ENCODE peak calls at places on chromosomes 16 and 17, in nine cellular contexts. P is psoas muscle; B is naive thymus-derived CD4-positive, alpha-beta T cell; W is heart left ventricle; F is colonic mucosa; N is heart right ventricle; Z is stomach; T is cardiac muscle cell; E is tibial artery. D is an unnamed sample.

GRCh38 chr16:67897231-67897630 is 4.2 kb downstream of the PSKH1 start:
- DNase-seq in P (no peak), B (no peak), W (no peak), F (no peak), N (peak; percentile 42), Z (no peak), T (peak; percentile 51), E (peak; percentile 83), D (no peak)

GRCh38 chr17:8563981-8564602 is 66.4 kb downstream of the MYH10 start:
- DNase-seq in P (no peak), B (no peak), W (no peak), F (no peak), N (no peak), Z (no peak), T (no peak), E (no peak), D (no peak)

GRCh38 chr16:17224859-17225258 is 245.9 kb downstream of the XYLT1 start:
- DNase-seq in P (peak; percentile 49), B (no peak), W (peak; percentile 63), F (peak; percentile 50), N (peak; percentile 60), Z (peak; percentile 36), T (peak; percentile 75), E (peak; percentile 90), D (no peak)

GRCh38 chr17:50356892-50357510 is 11.1 kb downstream of the XYLT2 start:
- DNase-seq in P (no peak), B (no peak), W (no peak), F (no peak), N (no peak), Z (peak; percentile 15), T (no peak), E (peak; percentile 51), D (no peak)

GRCh38 chr16:49652441-49653175 is 203.3 kb downstream of the ZNF423 start:
- DNase-seq in P (peak; percentile 69), B (no peak), W (peak; percentile 74), F (peak; percentile 26), N (peak; percentile 40), Z (no peak), T (peak; percentile 84), E (peak; percentile 79), D (no peak)

GRCh38 chr17:68441064-68441770 is 16.1 kb downstream of the WIPI1 start:
- DNase-seq in P (no peak), B (no peak), W (no peak), F (no peak), N (no peak), Z (no peak), T (peak; percentile 62), E (peak; percentile 40), D (no peak)

GRCh38 chr17:9240659-9241370 is 219.5 kb downstream of the NTN1 start:
- DNase-seq in P (peak; percentile 73), B (no peak), W (peak; percentile 90), F (peak; percentile 84), N (peak; percentile 95), Z (peak; percentile 47), T (peak; percentile 68), E (peak; percentile 96), D (no peak)

GRCh38 chr16:80197790-80198201 is 343.0 kb upstream of the DYNLRB2 start:
- DNase-seq in P (no peak), B (no peak), W (no peak), F (no peak), N (no peak), Z (no peak), T (peak; percentile 71), E (no peak), D (peak; percentile 37)

GRCh38 chr17:53141280-53141679 is 681.4 kb upstream of the KIF2B start:
- DNase-seq in P (no peak), B (no peak), W (no peak), F (no peak), N (no peak), Z (no peak), T (no peak), E (no peak), D (no peak)

GRCh38 chr16:82938108-82938507 is 311.3 kb downstream of the CDH13 start:
- DNase-seq in P (no peak), B (no peak), W (no peak), F (no peak), N (no peak), Z (no peak), T (no peak), E (no peak), D (no peak)

GRCh38 chr17:21058098-21058893 is 15.5 kb upstream of the USP22 start:
- DNase-seq in P (no peak), B (no peak), W (no peak), F (no peak), N (no peak), Z (no peak), T (peak; percentile 68), E (no peak), D (peak; percentile 56)

GRCh38 chr16:46555981-46556380 is 65.2 kb downstream of the SHCBP1 start:
- DNase-seq in P (no peak), B (no peak), W (no peak), F (no peak), N (no peak), Z (no peak), T (no peak), E (no peak), D (peak; percentile 44)

GRCh38 chr16:80038566-80038965 is 438.0 kb upstream of the MAF start:
- DNase-seq in P (no peak), B (no peak), W (no peak), F (no peak), N (no peak), Z (no peak), T (no peak), E (no peak), D (no peak)

GRCh38 chr16:66459878-66460277 is 32.8 kb downstream of the BEAN1 start:
- DNase-seq in P (no peak), B (no peak), W (no peak), F (no peak), N (no peak), Z (no peak), T (no peak), E (no peak), D (no peak)

GRCh38 chr17:38663125-38663751 is 11.5 kb downstream of the EPOP start:
- DNase-seq in P (peak; percentile 41), B (no peak), W (peak; percentile 63), F (peak; percentile 70), N (peak; percentile 44), Z (peak; percentile 76), T (peak; percentile 52), E (no peak), D (peak; percentile 73)

GRCh38 chr17:74623693-74624093 is at the start of gene CD300E:
- DNase-seq in P (no peak), B (no peak), W (no peak), F (no peak), N (no peak), Z (no peak), T (no peak), E (no peak), D (no peak)

GRCh38 chr16:3188675-3188924 is 596 bp downstream of the OR1F1 start:
- DNase-seq in P (no peak), B (no peak), W (no peak), F (no peak), N (no peak), Z (no peak), T (no peak), E (no peak), D (no peak)

GRCh38 chr17:75277664-75278071 is 6.6 kb upstream of the MIF4GD start:
- DNase-seq in P (no peak), B (no peak), W (no peak), F (no peak), N (no peak), Z (no peak), T (no peak), E (no peak), D (peak; percentile 34)

GRCh38 chr16:89256651-89257254 is 39.2 kb downstream of the ZNF778 start:
- DNase-seq in P (peak; percentile 78), B (peak; percentile 69), W (peak; percentile 66), F (peak; percentile 60), N (no peak), Z (peak; percentile 73), T (peak; percentile 32), E (no peak), D (peak; percentile 81)

GRCh38 chr16:46801428-46802049 is 29.4 kb downstream of the C16orf87 start:
- DNase-seq in P (no peak), B (no peak), W (no peak), F (no peak), N (no peak), Z (no peak), T (peak; percentile 42), E (no peak), D (peak; percentile 57)

GRCh38 chr16:57012353-57012752 is 23.0 kb downstream of the NLRC5 start:
- DNase-seq in P (no peak), B (no peak), W (no peak), F (no peak), N (no peak), Z (no peak), T (no peak), E (no peak), D (no peak)
- H3K4me1 ChIP-seq in P (no peaks in the 10 kb centered on the region), B (peaks cover 84% of the 10 kb centered on the region), W (peaks cover 7% of the 10 kb centered on the region), F (peaks cover 4% of the 10 kb centered on the region), N (peaks cover 4% of the 10 kb centered on the region), Z (no peaks in the 10 kb centered on the region), T (no peaks in the 10 kb centered on the region), E (no peaks in the 10 kb centered on the region), D (no peaks in the 10 kb centered on the region)

DNA sequence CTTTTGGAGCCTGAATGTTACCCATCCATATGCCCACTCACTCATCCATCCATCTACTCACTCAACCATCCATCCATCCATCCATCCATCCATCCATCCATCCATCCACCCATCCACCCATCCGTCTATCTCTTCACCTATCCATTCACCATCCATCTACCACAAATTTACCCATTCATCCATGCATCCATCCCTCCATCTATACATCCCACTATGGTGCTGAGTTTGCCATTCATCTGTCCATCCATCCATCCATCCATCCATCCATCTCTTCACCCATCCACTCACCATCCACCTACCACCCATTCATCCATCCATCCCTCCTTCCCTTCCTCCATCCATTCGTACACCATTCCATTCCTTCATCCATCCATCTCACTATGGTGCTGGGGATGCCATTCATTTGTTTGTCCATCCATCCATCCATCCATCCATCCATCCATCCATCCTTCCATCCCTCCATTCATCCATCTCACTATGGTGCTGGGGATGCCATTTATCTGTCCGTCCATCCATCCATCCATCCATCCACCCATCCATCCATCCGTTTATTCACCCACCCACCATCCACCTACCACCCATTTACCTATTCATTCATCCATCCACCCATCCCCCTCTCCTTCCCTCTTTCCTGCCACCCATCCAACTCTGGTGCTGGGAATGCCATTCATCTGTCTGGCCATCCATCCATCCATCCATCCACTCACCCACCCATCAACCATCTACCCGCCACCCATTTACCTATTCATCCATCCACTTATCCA is 39.7 kb downstream of the RGS9 start:
- DNase-seq in P (no peak), B (no peak), W (no peak), F (no peak), N (no peak), Z (no peak), T (no peak), E (no peak), D (no peak)
- H3K4me1 ChIP-seq in P (no peaks in the 10 kb centered on the region), B (peaks cover 13% of the 10 kb centered on the region), W (peaks cover 4% of the 10 kb centered on the region), F (no peaks in the 10 kb centered on the region), N (no peaks in the 10 kb centered on the region), Z (no peaks in the 10 kb centered on the region), T (peaks cover 8% of the 10 kb centered on the region), E (no peaks in the 10 kb centered on the region), D (peaks cover 16% of the 10 kb centered on the region)

GRCh38 chr16:57630402-57630787 is 2.0 kb downstream of the ADGRG1 start:
- DNase-seq in P (no peak), B (no peak), W (no peak), F (no peak), N (no peak), Z (no peak), T (no peak), E (no peak), D (no peak)
- H3K4me1 ChIP-seq in P (peaks cover 6% of the 10 kb centered on the region), B (no peaks in the 10 kb centered on the region), W (peaks cover 43% of the 10 kb centered on the region), F (peaks cover 7% of the 10 kb centered on the region), N (peaks cover 44% of the 10 kb centered on the region), Z (peaks cover 96% of the 10 kb centered on the region), T (peaks cover 5% of the 10 kb centered on the region), E (peaks cover 31% of the 10 kb centered on the region), D (peaks cover 68% of the 10 kb centered on the region)

GRCh38 chr16:11395008-11395948 is 50.0 kb downstream of the RMI2 start:
- DNase-seq in P (no peak), B (no peak), W (no peak), F (no peak), N (no peak), Z (no peak), T (no peak), E (peak; percentile 23), D (no peak)
- H3K4me1 ChIP-seq in P (peaks cover 5% of the 10 kb centered on the region), B (no peaks in the 10 kb centered on the region), W (peaks cover 4% of the 10 kb centered on the region), F (no peaks in the 10 kb centered on the region), N (no peaks in the 10 kb centered on the region), Z (peaks cover 10% of the 10 kb centered on the region), T (no peaks in the 10 kb centered on the region), E (peaks cover 8% of the 10 kb centered on the region), D (no peaks in the 10 kb centered on the region)